ENCODE peak calls at places on chromosome 21, in eight cellular contexts. W is sigmoid colon, R is AG10803, J is HCT116, Y is Caco-2, N is foreskin keratinocyte, E is MM.1S, D is transverse colon. K is an unnamed sample.

GRCh38 chr21:25133939-25134338 is 473.3 kb downstream of the MRPL39 start:
- DNase-seq in W (no peak), R (peak), J (no peak), Y (no peak), N (peak), E (no peak), D (no peak), K (no peak)

GRCh38 chr21:25625036-25625435 is 14.0 kb upstream of the JAM2 start:
- DNase-seq in W (no peak), R (no peak), J (no peak), Y (no peak), N (no peak), E (no peak), D (no peak), K (no peak)

GRCh38 chr21:38310619-38311018 is 53.8 kb downstream of the KCNJ15 start:
- DNase-seq in W (no peak), R (peak), J (no peak), Y (no peak), N (peak), E (no peak), D (no peak), K (no peak)

GRCh38 chr21:33308586-33309490 is 15.9 kb upstream of the IFNAR1 start:
- DNase-seq in W (no peak), R (peak), J (no peak), Y (no peak), N (no peak), E (peak), D (peak), K (no peak)

GRCh38 chr21:34521561-34521960 is 9.6 kb upstream of the KCNE1 start:
- DNase-seq in W (no peak), R (no peak), J (no peak), Y (no peak), N (no peak), E (no peak), D (no peak), K (no peak)

GRCh38 chr21:43864806-43865470 is at the start of gene AGPAT3:
- DNase-seq in W (no peak), R (peak), J (no peak), Y (no peak), N (no peak), E (peak), D (no peak), K (no peak)

GRCh38 chr21:16330340-16331319 is 600.8 kb downstream of the USP25 start:
- DNase-seq in W (no peak), R (peak), J (peak), Y (no peak), N (peak), E (peak), D (no peak), K (no peak)

GRCh38 chr21:42315296-42315891 is at the start of gene TFF3:
- DNase-seq in W (no peak), R (no peak), J (no peak), Y (peak), N (no peak), E (no peak), D (peak), K (peak)

GRCh38 chr21:23541571-23541970 is 2065.7 kb downstream of the MRPL39 start:
- DNase-seq in W (no peak), R (no peak), J (no peak), Y (no peak), N (peak), E (no peak), D (no peak), K (no peak)

GRCh38 chr21:44432841-44433790 is 22.2 kb upstream of the LRRC3 start:
- DNase-seq in W (peak), R (no peak), J (no peak), Y (peak), N (no peak), E (no peak), D (no peak), K (no peak)

GRCh38 chr21:34344058-34344425 is 19.8 kb upstream of the KCNE2 start:
- DNase-seq in W (no peak), R (no peak), J (no peak), Y (no peak), N (no peak), E (no peak), D (no peak), K (no peak)

GRCh38 chr21:15850645-15851044 is 120.9 kb downstream of the USP25 start:
- DNase-seq in W (no peak), R (peak), J (no peak), Y (no peak), N (peak), E (no peak), D (no peak), K (no peak)

GRCh38 chr21:38861989-38862683 is 56.4 kb downstream of the ETS2 start:
- DNase-seq in W (no peak), R (peak), J (no peak), Y (no peak), N (no peak), E (peak), D (no peak), K (no peak)

GRCh38 chr21:35373998-35374397 is 324.9 kb upstream of the RUNX1 start:
- DNase-seq in W (no peak), R (no peak), J (no peak), Y (no peak), N (no peak), E (no peak), D (no peak), K (no peak)

GRCh38 chr21:35994605-35995004 is 65.7 kb downstream of the SETD4 start:
- DNase-seq in W (no peak), R (no peak), J (no peak), Y (no peak), N (no peak), E (no peak), D (no peak), K (no peak)

GRCh38 chr21:38440746-38441145 is 57.5 kb downstream of the ERG start:
- DNase-seq in W (no peak), R (peak), J (no peak), Y (no peak), N (peak), E (no peak), D (no peak), K (no peak)

GRCh38 chr21:32382108-32382601 is 10.7 kb downstream of the URB1 start:
- DNase-seq in W (no peak), R (peak), J (no peak), Y (no peak), N (peak), E (no peak), D (no peak), K (no peak)

GRCh38 chr21:36478207-36478701 is 1.7 kb downstream of the CLDN14 start:
- DNase-seq in W (no peak), R (peak), J (no peak), Y (no peak), N (peak), E (no peak), D (no peak), K (no peak)

GRCh38 chr21:32403201-32403701 is 9.3 kb upstream of the EVA1C start:
- DNase-seq in W (peak), R (peak), J (no peak), Y (peak), N (no peak), E (peak), D (peak), K (no peak)

GRCh38 chr21:40847956-40848355 is 998 bp upstream of the DSCAM start:
- DNase-seq in W (no peak), R (no peak), J (no peak), Y (no peak), N (no peak), E (no peak), D (no peak), K (no peak)
- TF ChIP-seq CTCF in W (no peak), R (no peak), J (no peak), Y (no peak), N (peak), E (no peak), D (no peak), K (no peak)

GRCh38 chr21:30190554-30190953 is 23.9 kb upstream of the CLDN17 start:
- DNase-seq in W (no peak), R (no peak), J (no peak), Y (no peak), N (no peak), E (no peak), D (no peak), K (no peak)

GRCh38 chr21:30189763-30190162 is 23.2 kb upstream of the CLDN17 start:
- DNase-seq in W (no peak), R (no peak), J (no peak), Y (no peak), N (no peak), E (no peak), D (no peak), K (no peak)

GRCh38 chr21:30193201-30193600 is 22.7 kb downstream of the CLDN8 start:
- DNase-seq in W (no peak), R (no peak), J (no peak), Y (no peak), N (peak), E (no peak), D (no peak), K (no peak)

GRCh38 chr21:30199989-30200388 is 15.9 kb downstream of the CLDN8 start:
- DNase-seq in W (no peak), R (no peak), J (no peak), Y (no peak), N (no peak), E (no peak), D (no peak), K (no peak)

GRCh38 chr21:30194701-30195299 is 21.1 kb downstream of the CLDN8 start:
- DNase-seq in W (no peak), R (peak), J (no peak), Y (no peak), N (peak), E (peak), D (no peak), K (no peak)
- TF ChIP-seq CTCF in W (no peak), R (peak), J (peak), Y (peak), N (peak), E (peak), D (peak), K (peak)

GRCh38 chr21:31012133-31013089 is 25.9 kb downstream of the KRTAP19-8 start:
- DNase-seq in W (no peak), R (no peak), J (no peak), Y (no peak), N (no peak), E (peak), D (no peak), K (no peak)
- TF ChIP-seq CTCF in W (no peak), R (no peak), J (no peak), Y (no peak), N (no peak), E (no peak), D (no peak), K (no peak)

DNA sequence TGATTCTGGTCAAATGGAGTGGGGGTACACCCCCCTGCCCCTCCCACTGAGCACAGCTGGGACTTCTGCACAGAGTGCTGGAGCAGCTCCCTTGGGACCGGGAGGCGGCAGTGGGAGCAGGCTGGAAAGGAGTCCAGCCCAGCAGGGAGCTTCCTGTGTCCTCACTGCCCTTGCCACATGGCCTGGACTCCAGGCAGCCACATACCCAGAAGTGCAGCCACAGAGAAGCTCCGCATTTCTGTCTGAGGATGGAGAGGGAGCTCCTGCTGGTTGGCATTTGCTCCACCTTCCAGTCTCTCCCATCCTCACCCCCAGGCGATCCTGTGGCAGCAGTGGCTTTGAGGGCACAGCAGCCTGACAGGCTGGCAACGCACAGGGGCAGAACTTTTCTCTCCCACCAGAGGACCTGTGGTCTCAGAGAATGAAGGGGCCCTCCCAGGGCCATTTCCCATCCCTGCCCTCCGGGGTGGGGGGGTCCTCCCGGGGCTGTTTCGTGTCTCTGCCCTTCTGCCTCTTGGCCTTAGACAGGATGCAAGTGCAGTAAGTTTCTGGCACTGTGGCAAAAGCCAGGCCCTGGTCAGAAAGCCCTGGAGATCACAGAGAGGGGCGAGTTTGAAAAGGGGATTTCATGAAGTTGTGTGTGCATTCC is 103.6 kb upstream of the COL6A1 start:
- DNase-seq in W (no peak), R (peak), J (no peak), Y (peak), N (no peak), E (no peak), D (no peak), K (no peak)
- TF ChIP-seq CTCF in W (no peak), R (no peak), J (no peak), Y (no peak), N (no peak), E (no peak), D (no peak), K (no peak)

DNA sequence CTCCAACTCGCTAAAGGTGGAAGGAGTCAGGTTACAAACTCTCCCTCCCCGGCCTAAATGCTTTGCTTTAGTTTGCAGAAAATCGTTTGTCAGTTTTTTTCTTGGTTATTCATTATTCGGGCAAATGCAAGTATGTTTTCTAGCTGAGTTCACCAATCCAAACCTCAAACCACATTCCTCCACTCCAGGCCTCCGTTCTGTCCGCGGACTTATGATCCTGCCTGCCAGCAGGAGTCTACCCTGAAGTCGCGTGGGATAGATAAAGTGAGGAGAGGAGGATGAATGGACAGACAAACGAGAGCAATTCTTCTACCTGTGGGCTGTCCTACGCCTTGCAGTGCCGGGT is 1.3 kb downstream of the ADAMTS1 start:
- DNase-seq in W (no peak), R (peak), J (no peak), Y (no peak), N (peak), E (peak), D (no peak), K (no peak)
- TF ChIP-seq CTCF in W (no peak), R (peak), J (no peak), Y (no peak), N (no peak), E (no peak), D (no peak), K (no peak)

GRCh38 chr21:17903029-17903806 is 84.1 kb upstream of the C21orf91 start:
- DNase-seq in W (no peak), R (peak), J (no peak), Y (no peak), N (peak), E (peak), D (no peak), K (no peak)
- TF ChIP-seq CTCF in W (no peak), R (peak), J (no peak), Y (no peak), N (peak), E (peak), D (no peak), K (peak)

DNA sequence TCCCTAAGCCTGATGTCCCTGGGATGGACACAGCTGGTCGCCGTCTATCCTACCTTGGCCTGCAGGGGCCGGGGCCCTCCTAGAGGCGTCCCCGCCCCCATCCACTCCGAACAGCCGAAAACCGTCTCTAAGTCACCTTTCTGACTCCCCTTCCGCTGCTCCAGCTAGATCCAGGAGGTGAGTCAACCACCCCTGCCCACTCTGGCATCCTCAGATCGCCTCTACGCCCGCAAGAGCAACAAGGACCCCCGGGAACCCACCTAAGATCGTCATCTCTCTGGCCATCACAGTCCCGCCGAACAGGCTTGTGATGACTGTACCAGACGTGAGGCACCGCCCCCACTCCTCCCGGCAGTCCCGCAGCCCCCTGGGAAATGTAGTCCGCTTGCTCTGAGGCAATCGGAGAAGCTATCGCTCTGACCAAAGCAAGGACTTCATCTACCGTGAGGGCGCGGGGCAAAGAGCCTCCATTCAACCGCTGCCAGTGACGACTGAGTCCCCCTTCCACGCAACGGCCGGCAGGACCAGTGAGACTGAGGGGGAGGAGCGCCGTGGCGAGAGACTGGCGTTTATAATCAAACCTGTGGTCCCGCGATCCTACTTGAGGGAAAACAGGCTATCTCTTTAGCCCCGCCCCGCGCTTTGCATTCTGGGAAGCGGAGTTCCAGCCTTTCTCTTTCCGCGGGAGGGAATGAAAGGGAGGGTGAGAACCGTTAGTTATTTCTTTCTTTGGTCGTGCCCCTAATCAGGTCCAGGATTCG is at the start of gene HSPA13:
- DNase-seq in W (peak), R (peak), J (peak), Y (peak), N (peak), E (peak), D (peak), K (peak)
- TF ChIP-seq CTCF in W (no peak), R (no peak), J (no peak), Y (peak), N (no peak), E (no peak), D (no peak), K (no peak)